ENCODE peak calls at places on chromosomes 6 and 20, in six cellular contexts. F is heart left ventricle; B is SK-N-SH; I is CD8-positive, alpha-beta T cell; C is IMR-90; W is PC-9. E is an unnamed sample.

GRCh38 chr6:6614096-6614964 is 25.8 kb downstream of the LY86 start:
- DNase-seq in F (no peak), B (no peak), I (no peak), C (no peak), W (no peak), E (no peak)

GRCh38 chr20:21513881-21514540 is at the start of gene NKX2-2:
- DNase-seq in F (no peak), B (peak; percentile 32), I (no peak), C (no peak), W (no peak), E (peak; percentile 57)

GRCh38 chr20:32678948-32679347 is 5.2 kb upstream of the C20orf203 start:
- DNase-seq in F (no peak), B (no peak), I (no peak), C (peak; percentile 17), W (no peak), E (no peak)

GRCh38 chr6:155107432-155108069 is 112.4 kb downstream of the TIAM2 start:
- DNase-seq in F (no peak), B (no peak), I (no peak), C (no peak), W (no peak), E (no peak)

GRCh38 chr6:47165918-47166317 is 123.8 kb upstream of the ADGRF1 start:
- DNase-seq in F (no peak), B (no peak), I (no peak), C (peak; percentile 59), W (no peak), E (no peak)

GRCh38 chr20:38842558-38842981 is 37.1 kb downstream of the PPP1R16B start:
- DNase-seq in F (no peak), B (no peak), I (no peak), C (no peak), W (no peak), E (no peak)

GRCh38 chr6:11804706-11805105 is 26.1 kb upstream of the ADTRP start:
- DNase-seq in F (no peak), B (no peak), I (no peak), C (peak; percentile 60), W (no peak), E (no peak)

GRCh38 chr6:82843291-82843885 is 222.3 kb downstream of the UBE3D start:
- DNase-seq in F (no peak), B (no peak), I (no peak), C (peak; percentile 12), W (no peak), E (no peak)

GRCh38 chr6:122012576-122012975 is 386.9 kb upstream of the HSF2 start:
- DNase-seq in F (no peak), B (no peak), I (no peak), C (peak; percentile 31), W (no peak), E (no peak)

GRCh38 chr6:160128125-160128683 is 6.6 kb downstream of the SLC22A1 start:
- DNase-seq in F (no peak), B (no peak), I (no peak), C (no peak), W (no peak), E (no peak)

GRCh38 chr20:16675165-16675564 is 54.7 kb upstream of the SNRPB2 start:
- DNase-seq in F (no peak), B (no peak), I (no peak), C (no peak), W (no peak), E (no peak)

GRCh38 chr6:116476021-116476678 is 15.0 kb downstream of the CALHM6 start:
- DNase-seq in F (no peak), B (no peak), I (no peak), C (peak; percentile 24), W (no peak), E (no peak)

GRCh38 chr6:140546640-140547039 is 1172.2 kb upstream of the CITED2 start:
- DNase-seq in F (no peak), B (no peak), I (no peak), C (peak; percentile 58), W (no peak), E (no peak)

GRCh38 chr20:4130404-4131189 is 115.2 kb upstream of the RNF24 start:
- DNase-seq in F (no peak), B (no peak), I (no peak), C (peak; percentile 72), W (peak; percentile 80), E (no peak)

GRCh38 chr6:89351632-89352328 is 742 bp downstream of the UBE2J1 start:
- DNase-seq in F (no peak), B (peak; percentile 34), I (no peak), C (no peak), W (no peak), E (no peak)

GRCh38 chr20:64256282-64256947 is 867 bp downstream of the PCMTD2 start:
- DNase-seq in F (no peak), B (no peak), I (no peak), C (peak; percentile 10), W (no peak), E (no peak)

GRCh38 chr20:64257107-64257757 is 1.7 kb downstream of the PCMTD2 start:
- DNase-seq in F (no peak), B (no peak), I (no peak), C (no peak), W (no peak), E (no peak)

GRCh38 chr20:64254571-64255360 is 782 bp upstream of the PCMTD2 start:
- DNase-seq in F (no peak), B (no peak), I (no peak), C (no peak), W (no peak), E (no peak)

GRCh38 chr20:64254156-64254555 is 1.4 kb upstream of the PCMTD2 start:
- DNase-seq in F (no peak), B (no peak), I (no peak), C (no peak), W (no peak), E (no peak)

GRCh38 chr20:64255361-64256281 is at the start of gene PCMTD2:
- DNase-seq in F (peak; percentile 86), B (peak; percentile 100), I (peak; percentile 87), C (peak; percentile 68), W (peak; percentile 70), E (peak; percentile 94)
- TF ChIP-seq CTCF in F (no peak), B (no peak), I (no peak), C (no peak), W (peak; percentile 21), E (no peak)

DNA sequence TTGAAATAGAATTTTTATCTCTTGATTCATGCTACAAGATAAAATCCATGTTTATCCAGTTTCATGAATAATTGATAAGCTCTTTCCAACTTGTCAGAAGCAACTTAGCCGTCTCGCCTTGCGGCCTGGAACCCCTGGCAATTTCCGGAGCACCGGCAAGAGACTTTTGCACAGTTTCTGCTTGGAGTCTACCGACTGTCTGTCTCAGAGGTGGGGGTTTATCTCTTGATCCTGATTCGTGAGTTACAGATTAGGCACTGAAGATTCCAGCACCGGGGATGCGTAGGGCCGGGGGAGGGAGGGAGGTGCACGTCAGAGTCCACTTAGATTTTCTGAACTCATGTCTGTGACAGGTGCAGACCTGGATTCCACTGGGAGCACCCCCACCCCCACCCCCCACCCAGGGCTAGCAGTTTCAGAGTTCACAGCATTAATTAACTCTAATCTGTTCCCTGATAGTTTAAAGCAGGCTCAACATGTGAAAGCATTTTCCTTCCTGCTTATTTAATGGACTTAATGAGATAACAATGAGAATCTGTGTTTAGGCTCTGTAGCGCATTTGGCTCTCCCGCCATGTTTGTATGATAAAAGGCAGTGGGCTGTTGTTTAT is 8.0 kb upstream of the APCDD1L start:
- DNase-seq in F (no peak), B (peak; percentile 66), I (no peak), C (peak; percentile 31), W (no peak), E (no peak)
- H3K27me3 ChIP-seq in F (no peaks in the 10 kb centered on the region), B (no peaks in the 10 kb centered on the region), I (no peaks in the 10 kb centered on the region), C (no peaks in the 10 kb centered on the region), W (no peaks in the 10 kb centered on the region), E (no peaks in the 10 kb centered on the region)

GRCh38 chr6:104625536-104625935 is 234.2 kb downstream of the HACE1 start:
- DNase-seq in F (no peak), B (no peak), I (no peak), C (peak; percentile 16), W (peak; percentile 72), E (no peak)

GRCh38 chr6:104617541-104618072 is 242.1 kb downstream of the HACE1 start:
- DNase-seq in F (no peak), B (no peak), I (no peak), C (no peak), W (no peak), E (no peak)

DNA sequence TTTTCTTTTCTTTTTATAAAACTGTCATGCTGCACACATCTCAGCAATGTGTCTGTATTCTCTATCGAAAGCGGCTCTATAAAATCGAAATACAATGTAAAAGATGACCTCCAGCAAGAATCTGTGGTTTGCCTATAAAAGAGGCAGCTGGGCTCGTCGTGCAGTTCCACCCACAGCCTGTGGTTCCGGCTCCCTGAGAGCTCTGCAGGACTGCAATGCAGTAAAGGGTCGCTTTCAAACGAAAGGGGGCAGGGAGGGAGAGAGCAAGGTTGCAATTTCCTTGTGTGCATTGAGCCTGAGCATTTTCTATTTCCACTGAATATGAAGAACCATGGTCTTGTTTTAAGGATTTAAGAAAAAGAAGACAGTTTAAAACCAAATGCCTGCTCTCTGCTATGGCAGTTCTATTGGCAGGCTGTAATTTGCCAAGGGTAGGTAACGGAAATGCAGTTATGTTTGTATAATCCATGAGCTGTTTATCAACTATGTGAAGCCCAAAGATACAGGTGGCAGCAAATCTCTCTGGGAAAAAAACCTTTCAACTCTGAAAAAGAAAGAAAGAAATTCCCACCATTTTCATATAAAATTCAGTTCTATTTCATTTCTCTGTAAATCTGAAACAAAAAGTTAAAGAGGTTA is 236.5 kb downstream of the HACE1 start:
- DNase-seq in F (no peak), B (no peak), I (no peak), C (no peak), W (no peak), E (no peak)
- TF ChIP-seq CTCF in F (no peak), B (no peak), I (no peak), C (no peak), W (no peak), E (no peak)

GRCh38 chr6:107817784-107818183 is 6.3 kb downstream of the SCML4 start:
- DNase-seq in F (no peak), B (no peak), I (no peak), C (no peak), W (no peak), E (no peak)
- H3K27me3 ChIP-seq in F (no peaks in the 10 kb centered on the region), B (peaks cover 3% of the 10 kb centered on the region), I (no peaks in the 10 kb centered on the region), C (peaks cover 35% of the 10 kb centered on the region), W (peaks cover 8% of the 10 kb centered on the region), E (peaks cover 27% of the 10 kb centered on the region)

GRCh38 chr20:62886709-62887058 is 25.1 kb upstream of the TCFL5 start:
- DNase-seq in F (no peak), B (no peak), I (no peak), C (no peak), W (no peak), E (no peak)

GRCh38 chr20:62885808-62886708 is 24.4 kb upstream of the TCFL5 start:
- DNase-seq in F (no peak), B (peak; percentile 43), I (no peak), C (no peak), W (no peak), E (peak; percentile 62)

GRCh38 chr20:62887860-62888239 is 26.2 kb upstream of the TCFL5 start:
- DNase-seq in F (no peak), B (peak; percentile 26), I (no peak), C (no peak), W (no peak), E (no peak)

GRCh38 chr20:62888406-62888805 is 26.8 kb upstream of the TCFL5 start:
- DNase-seq in F (no peak), B (no peak), I (no peak), C (no peak), W (no peak), E (no peak)

GRCh38 chr20:62887147-62887859 is 25.7 kb upstream of the TCFL5 start:
- DNase-seq in F (peak; percentile 63), B (peak; percentile 80), I (peak; percentile 27), C (peak; percentile 96), W (no peak), E (no peak)
- TF ChIP-seq CTCF in F (no peak), B (no peak), I (no peak), C (peak; percentile 16), W (no peak), E (no peak)

GRCh38 chr6:39546731-39547130 is 178.5 kb downstream of the KIF6 start:
- DNase-seq in F (no peak), B (no peak), I (no peak), C (no peak), W (no peak), E (no peak)
- H3K27me3 ChIP-seq in F (no peaks in the 10 kb centered on the region), B (no peaks in the 10 kb centered on the region), I (no peaks in the 10 kb centered on the region), C (no peaks in the 10 kb centered on the region), W (peaks cover 30% of the 10 kb centered on the region), E (no peaks in the 10 kb centered on the region)

E was measured in left lung.